ENCODE peak calls at places on chromosome 21, in seven cellular contexts. F is dorsolateral prefrontal cortex, I is esophagus muscularis mucosa, H is ovary, N is neural progenitor cell, D is omental fat pad, W is HFF-Myc. L is an unnamed sample.

GRCh38 chr21:27776925-27777553 is 810.2 kb upstream of the ADAMTS5 start:
- DNase-seq in F (no peak), I (no peak), H (no peak), N (no peak), D (no peak), W (no peak), L (no peak)

GRCh38 chr21:45293726-45294401 is 6.2 kb upstream of the POFUT2 start:
- DNase-seq in F (no peak), I (no peak), H (peak), N (no peak), D (no peak), W (no peak), L (no peak)

GRCh38 chr21:41973861-41974751 is 20.3 kb upstream of the C2CD2 start:
- DNase-seq in F (no peak), I (peak), H (no peak), N (no peak), D (no peak), W (no peak), L (no peak)

GRCh38 chr21:43812957-43813730 is 23.8 kb downstream of the RRP1 start:
- DNase-seq in F (no peak), I (no peak), H (no peak), N (no peak), D (no peak), W (no peak), L (no peak)

GRCh38 chr21:41630917-41631316 is 123.0 kb upstream of the TMPRSS2 start:
- DNase-seq in F (no peak), I (no peak), H (no peak), N (no peak), D (no peak), W (no peak), L (no peak)

GRCh38 chr21:37348664-37349063 is 17.9 kb upstream of the DYRK1A start:
- DNase-seq in F (no peak), I (no peak), H (no peak), N (peak), D (no peak), W (no peak), L (no peak)

GRCh38 chr21:38223893-38224540 is 32.8 kb upstream of the KCNJ15 start:
- DNase-seq in F (no peak), I (peak), H (no peak), N (peak), D (no peak), W (no peak), L (no peak)

GRCh38 chr21:29342394-29342957 is 43.8 kb downstream of the BACH1 start:
- DNase-seq in F (no peak), I (no peak), H (no peak), N (no peak), D (no peak), W (peak), L (peak)

GRCh38 chr21:25079053-25079452 is 528.2 kb downstream of the MRPL39 start:
- DNase-seq in F (no peak), I (no peak), H (no peak), N (no peak), D (no peak), W (no peak), L (no peak)

GRCh38 chr21:42107881-42108553 is 36.9 kb downstream of the UMODL1 start:
- DNase-seq in F (peak), I (no peak), H (no peak), N (peak), D (no peak), W (no peak), L (no peak)

GRCh38 chr21:38474124-38474523 is 24.2 kb downstream of the ERG start:
- DNase-seq in F (no peak), I (no peak), H (no peak), N (no peak), D (no peak), W (no peak), L (no peak)

GRCh38 chr21:36563301-36563926 is 83.5 kb upstream of the CLDN14 start:
- DNase-seq in F (no peak), I (no peak), H (no peak), N (no peak), D (no peak), W (no peak), L (no peak)

GRCh38 chr21:38145104-38145503 is 111.7 kb upstream of the KCNJ15 start:
- DNase-seq in F (no peak), I (no peak), H (no peak), N (no peak), D (no peak), W (no peak), L (no peak)

GRCh38 chr21:44800971-44801467 is 601 bp downstream of the UBE2G2 start:
- DNase-seq in F (no peak), I (no peak), H (no peak), N (peak), D (no peak), W (no peak), L (no peak)

GRCh38 chr21:27407296-27407695 is 440.4 kb upstream of the ADAMTS5 start:
- DNase-seq in F (no peak), I (no peak), H (no peak), N (peak), D (no peak), W (no peak), L (no peak)

GRCh38 chr21:31354122-31354521 is 10.1 kb upstream of the TIAM1 start:
- DNase-seq in F (no peak), I (no peak), H (no peak), N (no peak), D (no peak), W (no peak), L (no peak)

GRCh38 chr21:45620201-45620600 is 23.3 kb upstream of the PCBP3 start:
- DNase-seq in F (peak), I (no peak), H (no peak), N (no peak), D (peak), W (no peak), L (no peak)

GRCh38 chr21:46092026-46092764 is 5.7 kb upstream of the COL6A2 start:
- DNase-seq in F (peak), I (peak), H (peak), N (no peak), D (peak), W (peak), L (peak)

GRCh38 chr21:43574741-43575465 is 84.4 kb downstream of the HSF2BP start:
- DNase-seq in F (peak), I (no peak), H (peak), N (no peak), D (no peak), W (no peak), L (no peak)

GRCh38 chr21:37956772-37957171 is 40.5 kb upstream of the KCNJ6 start:
- DNase-seq in F (no peak), I (no peak), H (no peak), N (no peak), D (no peak), W (no peak), L (no peak)

GRCh38 chr21:46189213-46189958 is 5.1 kb upstream of the SPATC1L start:
- DNase-seq in F (peak), I (peak), H (no peak), N (no peak), D (peak), W (no peak), L (peak)

GRCh38 chr21:43312011-43312410 is 114.9 kb downstream of the SIK1 start:
- DNase-seq in F (no peak), I (no peak), H (no peak), N (no peak), D (no peak), W (no peak), L (no peak)

GRCh38 chr21:17491716-17492414 is 21.0 kb upstream of the CXADR start:
- DNase-seq in F (no peak), I (no peak), H (no peak), N (no peak), D (no peak), W (peak), L (peak)

GRCh38 chr21:43916076-43916475 is 51.1 kb downstream of the AGPAT3 start:
- DNase-seq in F (no peak), I (no peak), H (peak), N (no peak), D (no peak), W (no peak), L (no peak)

GRCh38 chr21:46264046-46264689 is 21.2 kb downstream of the MCM3AP start:
- DNase-seq in F (no peak), I (no peak), H (no peak), N (no peak), D (no peak), W (no peak), L (no peak)

GRCh38 chr21:36816556-36817130 is 117.7 kb downstream of the SIM2 start:
- DNase-seq in F (no peak), I (no peak), H (no peak), N (peak), D (no peak), W (no peak), L (no peak)

GRCh38 chr21:44640761-44641160 is 3.6 kb downstream of the KRTAP10-10 start:
- DNase-seq in F (no peak), I (no peak), H (no peak), N (no peak), D (no peak), W (no peak), L (no peak)

GRCh38 chr21:36784942-36785341 is 86.0 kb downstream of the SIM2 start:
- DNase-seq in F (no peak), I (no peak), H (no peak), N (peak), D (no peak), W (no peak), L (no peak)

GRCh38 chr21:45611296-45611695 is 32.2 kb upstream of the PCBP3 start:
- DNase-seq in F (peak), I (no peak), H (peak), N (no peak), D (peak), W (no peak), L (no peak)

GRCh38 chr21:46005481-46005881 is 23.9 kb downstream of the COL6A1 start:
- DNase-seq in F (no peak), I (no peak), H (peak), N (no peak), D (peak), W (no peak), L (no peak)

GRCh38 chr21:44547656-44548331 is 3.5 kb downstream of the KRTAP10-2 start:
- DNase-seq in F (no peak), I (peak), H (no peak), N (no peak), D (no peak), W (no peak), L (no peak)

GRCh38 chr21:45323487-45324380 is 36.0 kb upstream of the POFUT2 start:
- DNase-seq in F (no peak), I (no peak), H (peak), N (no peak), D (no peak), W (no peak), L (no peak)

GRCh38 chr21:45401916-45402900 is 2.8 kb upstream of the COL18A1 start:
- DNase-seq in F (no peak), I (no peak), H (peak), N (no peak), D (no peak), W (no peak), L (no peak)

GRCh38 chr21:38574895-38575294 is 76.6 kb upstream of the ERG start:
- DNase-seq in F (no peak), I (peak), H (no peak), N (no peak), D (no peak), W (no peak), L (no peak)

GRCh38 chr21:17461014-17461413 is 51.8 kb upstream of the CXADR start:
- DNase-seq in F (peak), I (no peak), H (no peak), N (no peak), D (no peak), W (peak), L (no peak)

GRCh38 chr21:22575165-22575584 is 1577.0 kb downstream of the NCAM2 start:
- DNase-seq in F (no peak), I (no peak), H (no peak), N (peak), D (no peak), W (no peak), L (no peak)

GRCh38 chr21:28393279-28393678 is 599.4 kb downstream of the LTN1 start:
- DNase-seq in F (no peak), I (no peak), H (no peak), N (no peak), D (no peak), W (no peak), L (peak)

DNA sequence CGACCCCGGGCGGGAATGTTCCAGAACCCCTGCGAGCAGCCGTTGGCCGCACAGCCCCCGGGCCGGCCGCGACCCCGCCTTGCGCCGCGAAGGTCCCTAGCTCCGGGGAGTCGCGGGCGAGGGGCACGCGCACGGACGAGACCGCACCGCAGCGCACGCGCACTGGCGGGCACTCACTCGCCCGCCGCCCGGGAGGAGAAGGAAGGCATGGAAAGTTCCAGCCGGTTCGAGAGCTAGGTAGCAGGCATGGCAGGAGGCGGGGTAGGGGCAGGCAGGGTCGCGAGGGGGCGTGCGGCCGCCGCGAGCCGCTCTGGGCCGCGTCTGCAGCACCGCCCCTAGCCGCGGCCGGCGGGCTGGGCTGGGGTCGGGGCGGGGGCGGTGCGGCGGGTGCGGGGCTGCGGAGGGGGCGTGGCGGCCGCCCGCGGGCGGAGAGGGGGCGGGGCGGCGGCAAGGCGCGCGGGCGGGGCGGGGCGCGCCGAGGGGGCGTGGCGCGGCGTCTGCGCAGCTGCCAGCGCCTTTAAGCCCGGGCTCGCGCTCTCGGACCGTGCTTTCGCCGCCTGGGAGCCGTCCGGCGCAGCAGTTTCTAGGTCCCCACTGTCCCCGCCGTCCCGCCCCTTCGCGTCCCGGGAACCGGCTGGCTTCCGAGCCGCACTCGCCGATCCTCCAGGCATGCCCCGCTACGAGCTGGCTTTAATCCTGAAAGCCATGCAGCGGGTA is at the start of the genes MRPS6 and SLC5A3:
- DNase-seq in F (peak), I (no peak), H (peak), N (peak), D (peak), W (peak), L (peak)
- TF ChIP-seq CTCF in F (no peak), I (peak), H (peak), N (peak), D (no peak), W (no peak), L (no peak)

GRCh38 chr21:32455548-32455947 is 43.0 kb downstream of the EVA1C start:
- DNase-seq in F (no peak), I (no peak), H (no peak), N (no peak), D (no peak), W (no peak), L (no peak)

GRCh38 chr21:32456497-32456918 is 44.0 kb downstream of the EVA1C start:
- DNase-seq in F (no peak), I (no peak), H (peak), N (no peak), D (peak), W (peak), L (no peak)

GRCh38 chr21:32459972-32460371 is 47.5 kb downstream of the EVA1C start:
- DNase-seq in F (no peak), I (no peak), H (no peak), N (no peak), D (no peak), W (no peak), L (no peak)

GRCh38 chr21:32457962-32458361 is 45.5 kb downstream of the EVA1C start:
- DNase-seq in F (no peak), I (no peak), H (no peak), N (no peak), D (no peak), W (no peak), L (no peak)

GRCh38 chr21:32457360-32457840 is 44.9 kb downstream of the EVA1C start:
- DNase-seq in F (no peak), I (no peak), H (peak), N (no peak), D (no peak), W (no peak), L (no peak)
- TF ChIP-seq CTCF in F (peak), I (peak), H (no peak), N (no peak), D (no peak), W (no peak), L (peak)

GRCh38 chr21:35559881-35560280 is 500.4 kb downstream of the SETD4 start:
- DNase-seq in F (no peak), I (no peak), H (no peak), N (no peak), D (no peak), W (no peak), L (no peak)

GRCh38 chr21:35561076-35561475 is 499.2 kb downstream of the SETD4 start:
- DNase-seq in F (no peak), I (no peak), H (no peak), N (no peak), D (no peak), W (no peak), L (no peak)

GRCh38 chr21:35556536-35556935 is 503.8 kb downstream of the SETD4 start:
- DNase-seq in F (no peak), I (no peak), H (no peak), N (no peak), D (no peak), W (no peak), L (no peak)

GRCh38 chr21:35562876-35563275 is 497.4 kb downstream of the SETD4 start:
- DNase-seq in F (no peak), I (no peak), H (no peak), N (no peak), D (no peak), W (no peak), L (no peak)

DNA sequence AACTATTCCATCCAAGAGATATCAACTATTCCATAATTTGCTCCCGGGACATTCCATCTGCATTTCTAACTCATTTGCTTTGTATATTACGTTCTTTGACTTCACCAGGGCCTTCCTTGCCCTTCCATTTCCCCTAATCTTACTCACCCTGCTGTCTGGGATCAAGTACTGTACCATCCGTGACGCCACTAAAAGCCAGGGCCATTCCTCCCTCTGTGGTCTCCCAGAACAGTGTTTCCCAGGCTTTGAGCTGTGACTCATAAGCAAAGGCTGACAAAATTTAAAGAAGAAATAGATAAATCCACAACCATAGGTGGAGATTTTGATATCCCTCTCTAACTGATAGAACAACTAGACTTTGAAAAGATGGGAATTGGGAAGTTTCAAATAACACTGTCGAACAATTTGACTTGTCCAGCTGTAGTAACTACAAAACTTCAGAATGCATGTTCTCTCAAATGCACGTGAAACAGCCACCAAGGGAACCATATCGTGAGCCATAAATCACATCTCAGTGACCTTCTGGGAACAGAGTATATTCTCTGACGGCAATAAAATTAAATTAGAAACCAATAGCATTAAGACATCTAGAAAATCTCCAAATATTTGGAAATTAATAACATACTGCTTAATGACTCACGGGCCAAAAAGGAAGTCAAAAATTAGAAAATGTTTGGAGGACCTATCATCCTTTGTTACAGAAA is 501.0 kb downstream of the SETD4 start:
- DNase-seq in F (no peak), I (no peak), H (no peak), N (no peak), D (no peak), W (peak), L (no peak)
- TF ChIP-seq CTCF in F (no peak), I (no peak), H (no peak), N (no peak), D (no peak), W (no peak), L (no peak)

GRCh38 chr21:15730484-15731242 is 881 bp downstream of the USP25 start:
- DNase-seq in F (no peak), I (no peak), H (no peak), N (no peak), D (no peak), W (no peak), L (no peak)
- TF ChIP-seq CTCF in F (no peak), I (no peak), H (no peak), N (no peak), D (no peak), W (no peak), L (no peak)

GRCh38 chr21:34129039-34129891 is 55.9 kb downstream of the MRPS6 start:
- DNase-seq in F (peak), I (peak), H (peak), N (peak), D (no peak), W (peak), L (peak)
- TF ChIP-seq CTCF in F (peak), I (no peak), H (no peak), N (peak), D (no peak), W (peak), L (peak)

GRCh38 chr21:39582749-39583148 is 30.0 kb upstream of the B3GALT5 start:
- DNase-seq in F (no peak), I (peak), H (no peak), N (no peak), D (no peak), W (no peak), L (no peak)

GRCh38 chr21:39579734-39580332 is 32.9 kb upstream of the B3GALT5 start:
- DNase-seq in F (no peak), I (peak), H (no peak), N (no peak), D (no peak), W (no peak), L (no peak)

GRCh38 chr21:39580744-39581143 is 32.0 kb upstream of the B3GALT5 start:
- DNase-seq in F (no peak), I (no peak), H (no peak), N (no peak), D (no peak), W (no peak), L (no peak)

GRCh38 chr21:39576518-39577128 is 36.1 kb upstream of the B3GALT5 start:
- DNase-seq in F (no peak), I (peak), H (no peak), N (no peak), D (no peak), W (no peak), L (peak)

GRCh38 chr21:39581414-39581813 is 31.3 kb upstream of the B3GALT5 start:
- DNase-seq in F (no peak), I (no peak), H (no peak), N (no peak), D (no peak), W (no peak), L (no peak)
- TF ChIP-seq CTCF in F (no peak), I (no peak), H (no peak), N (peak), D (no peak), W (peak), L (no peak)

GRCh38 chr21:33808715-33809367 is 106.8 kb downstream of the ATP5PO start:
- DNase-seq in F (no peak), I (no peak), H (no peak), N (no peak), D (no peak), W (no peak), L (no peak)
- TF ChIP-seq CTCF in F (no peak), I (no peak), H (no peak), N (no peak), D (no peak), W (no peak), L (no peak)

L was measured in kidney epithelial cell.